ENCODE peak calls at places on chromosomes 1 and 21, in ten cellular contexts. One of them, this sample, is unnamed.
A peak's percentile ranks its signal among the peaks of the same experiment; 100 is the strongest.

GRCh38 chr1:87766737-87767136 is 438.1 kb downstream of the LMO4 start:
- DNase-seq in T-cell: no peak
- DNase-seq in NCI-H1694: no peak
- DNase-seq in EL: peak; percentile 2
- DNase-seq in activated effector memory CD4-positive, alpha-beta T cell treated with anti-CD3 and anti-CD28 coated beads, Interleukin-2, amount 50 U/mL, for 16 hours: no peak
- DNase-seq in T-helper 2 cell: no peak
- DNase-seq in SJSA1: no peak
- DNase-seq in A549: peak; percentile 1
- DNase-seq in stimulated activated CD8-positive, alpha-beta memory T cell treated with anti-CD3 and anti-CD28 coated beads, Interleukin-2, amount 100 ng/mL, for 1 hour: no peak
- DNase-seq in left colon: no peak
- DNase-seq in this sample: no peak

GRCh38 chr1:150548632-150549495 is at the start of gene ADAMTSL4:
- DNase-seq in T-cell: no peak
- DNase-seq in NCI-H1694: peak; percentile 17
- DNase-seq in EL: peak; percentile 82
- DNase-seq in activated effector memory CD4-positive, alpha-beta T cell treated with anti-CD3 and anti-CD28 coated beads, Interleukin-2, amount 50 U/mL, for 16 hours: peak; percentile 75
- DNase-seq in T-helper 2 cell: peak; percentile 55
- DNase-seq in SJSA1: peak; percentile 80
- DNase-seq in A549: peak; percentile 80
- DNase-seq in stimulated activated CD8-positive, alpha-beta memory T cell treated with anti-CD3 and anti-CD28 coated beads, Interleukin-2, amount 100 ng/mL, for 1 hour: no peak
- DNase-seq in left colon: no peak
- DNase-seq in this sample: no peak

GRCh38 chr1:40703316-40703715 is 11.8 kb downstream of the NFYC start:
- DNase-seq in T-cell: no peak
- DNase-seq in NCI-H1694: no peak
- DNase-seq in EL: peak; percentile 88
- DNase-seq in activated effector memory CD4-positive, alpha-beta T cell treated with anti-CD3 and anti-CD28 coated beads, Interleukin-2, amount 50 U/mL, for 16 hours: no peak
- DNase-seq in T-helper 2 cell: no peak
- DNase-seq in SJSA1: peak; percentile 40
- DNase-seq in A549: no peak
- DNase-seq in stimulated activated CD8-positive, alpha-beta memory T cell treated with anti-CD3 and anti-CD28 coated beads, Interleukin-2, amount 100 ng/mL, for 1 hour: no peak
- DNase-seq in left colon: no peak
- DNase-seq in this sample: no peak

GRCh38 chr1:79391896-79392295 is 385.4 kb upstream of the ADGRL4 start:
- DNase-seq in T-cell: no peak
- DNase-seq in NCI-H1694: no peak
- DNase-seq in EL: no peak
- DNase-seq in activated effector memory CD4-positive, alpha-beta T cell treated with anti-CD3 and anti-CD28 coated beads, Interleukin-2, amount 50 U/mL, for 16 hours: no peak
- DNase-seq in T-helper 2 cell: no peak
- DNase-seq in SJSA1: no peak
- DNase-seq in A549: no peak
- DNase-seq in stimulated activated CD8-positive, alpha-beta memory T cell treated with anti-CD3 and anti-CD28 coated beads, Interleukin-2, amount 100 ng/mL, for 1 hour: no peak
- DNase-seq in left colon: no peak
- DNase-seq in this sample: no peak

GRCh38 chr21:39915881-39916280 is 48.6 kb downstream of the PCP4 start:
- DNase-seq in T-cell: no peak
- DNase-seq in NCI-H1694: no peak
- DNase-seq in EL: no peak
- DNase-seq in activated effector memory CD4-positive, alpha-beta T cell treated with anti-CD3 and anti-CD28 coated beads, Interleukin-2, amount 50 U/mL, for 16 hours: no peak
- DNase-seq in T-helper 2 cell: no peak
- DNase-seq in SJSA1: no peak
- DNase-seq in A549: no peak
- DNase-seq in stimulated activated CD8-positive, alpha-beta memory T cell treated with anti-CD3 and anti-CD28 coated beads, Interleukin-2, amount 100 ng/mL, for 1 hour: no peak
- DNase-seq in left colon: no peak
- DNase-seq in this sample: no peak

GRCh38 chr1:246035060-246035531 is 472.0 kb downstream of the SMYD3 start:
- DNase-seq in T-cell: no peak
- DNase-seq in NCI-H1694: peak; percentile 73
- DNase-seq in EL: no peak
- DNase-seq in activated effector memory CD4-positive, alpha-beta T cell treated with anti-CD3 and anti-CD28 coated beads, Interleukin-2, amount 50 U/mL, for 16 hours: no peak
- DNase-seq in T-helper 2 cell: no peak
- DNase-seq in SJSA1: no peak
- DNase-seq in A549: no peak
- DNase-seq in stimulated activated CD8-positive, alpha-beta memory T cell treated with anti-CD3 and anti-CD28 coated beads, Interleukin-2, amount 100 ng/mL, for 1 hour: no peak
- DNase-seq in left colon: no peak
- DNase-seq in this sample: no peak

GRCh38 chr1:68347415-68347814 is 102.3 kb downstream of the RPE65 start:
- DNase-seq in T-cell: no peak
- DNase-seq in NCI-H1694: no peak
- DNase-seq in EL: no peak
- DNase-seq in activated effector memory CD4-positive, alpha-beta T cell treated with anti-CD3 and anti-CD28 coated beads, Interleukin-2, amount 50 U/mL, for 16 hours: no peak
- DNase-seq in T-helper 2 cell: no peak
- DNase-seq in SJSA1: no peak
- DNase-seq in A549: no peak
- DNase-seq in stimulated activated CD8-positive, alpha-beta memory T cell treated with anti-CD3 and anti-CD28 coated beads, Interleukin-2, amount 100 ng/mL, for 1 hour: no peak
- DNase-seq in left colon: peak; percentile 31
- DNase-seq in this sample: no peak

GRCh38 chr1:77313491-77313890 is 31.7 kb downstream of the AK5 start:
- DNase-seq in T-cell: peak; percentile 49
- DNase-seq in NCI-H1694: peak; percentile 4
- DNase-seq in EL: peak; percentile 16
- DNase-seq in activated effector memory CD4-positive, alpha-beta T cell treated with anti-CD3 and anti-CD28 coated beads, Interleukin-2, amount 50 U/mL, for 16 hours: peak; percentile 64
- DNase-seq in T-helper 2 cell: peak; percentile 24
- DNase-seq in SJSA1: no peak
- DNase-seq in A549: peak; percentile 3
- DNase-seq in stimulated activated CD8-positive, alpha-beta memory T cell treated with anti-CD3 and anti-CD28 coated beads, Interleukin-2, amount 100 ng/mL, for 1 hour: no peak
- DNase-seq in left colon: no peak
- DNase-seq in this sample: peak; percentile 29

GRCh38 chr1:81021134-81021533 is 779.6 kb upstream of the ADGRL2 start:
- DNase-seq in T-cell: no peak
- DNase-seq in NCI-H1694: no peak
- DNase-seq in EL: no peak
- DNase-seq in activated effector memory CD4-positive, alpha-beta T cell treated with anti-CD3 and anti-CD28 coated beads, Interleukin-2, amount 50 U/mL, for 16 hours: no peak
- DNase-seq in T-helper 2 cell: no peak
- DNase-seq in SJSA1: no peak
- DNase-seq in A549: no peak
- DNase-seq in stimulated activated CD8-positive, alpha-beta memory T cell treated with anti-CD3 and anti-CD28 coated beads, Interleukin-2, amount 100 ng/mL, for 1 hour: no peak
- DNase-seq in left colon: no peak
- DNase-seq in this sample: no peak

GRCh38 chr21:21559285-21560045 is 561.3 kb downstream of the NCAM2 start:
- DNase-seq in T-cell: no peak
- DNase-seq in NCI-H1694: no peak
- DNase-seq in EL: no peak
- DNase-seq in activated effector memory CD4-positive, alpha-beta T cell treated with anti-CD3 and anti-CD28 coated beads, Interleukin-2, amount 50 U/mL, for 16 hours: no peak
- DNase-seq in T-helper 2 cell: no peak
- DNase-seq in SJSA1: no peak
- DNase-seq in A549: no peak
- DNase-seq in stimulated activated CD8-positive, alpha-beta memory T cell treated with anti-CD3 and anti-CD28 coated beads, Interleukin-2, amount 100 ng/mL, for 1 hour: no peak
- DNase-seq in left colon: no peak
- DNase-seq in this sample: no peak

GRCh38 chr1:167456926-167457325 is 61.4 kb downstream of the CD247 start:
- DNase-seq in T-cell: no peak
- DNase-seq in NCI-H1694: no peak
- DNase-seq in EL: no peak
- DNase-seq in activated effector memory CD4-positive, alpha-beta T cell treated with anti-CD3 and anti-CD28 coated beads, Interleukin-2, amount 50 U/mL, for 16 hours: peak; percentile 62
- DNase-seq in T-helper 2 cell: no peak
- DNase-seq in SJSA1: no peak
- DNase-seq in A549: no peak
- DNase-seq in stimulated activated CD8-positive, alpha-beta memory T cell treated with anti-CD3 and anti-CD28 coated beads, Interleukin-2, amount 100 ng/mL, for 1 hour: no peak
- DNase-seq in left colon: no peak
- DNase-seq in this sample: no peak

GRCh38 chr1:60425528-60425927 is 352.0 kb upstream of the C1orf87 start:
- DNase-seq in T-cell: no peak
- DNase-seq in NCI-H1694: peak; percentile 12
- DNase-seq in EL: no peak
- DNase-seq in activated effector memory CD4-positive, alpha-beta T cell treated with anti-CD3 and anti-CD28 coated beads, Interleukin-2, amount 50 U/mL, for 16 hours: no peak
- DNase-seq in T-helper 2 cell: no peak
- DNase-seq in SJSA1: no peak
- DNase-seq in A549: peak; percentile 1
- DNase-seq in stimulated activated CD8-positive, alpha-beta memory T cell treated with anti-CD3 and anti-CD28 coated beads, Interleukin-2, amount 100 ng/mL, for 1 hour: no peak
- DNase-seq in left colon: no peak
- DNase-seq in this sample: no peak

GRCh38 chr1:168243636-168244212 is 17.9 kb downstream of the SFT2D2 start:
- DNase-seq in T-cell: no peak
- DNase-seq in NCI-H1694: no peak
- DNase-seq in EL: no peak
- DNase-seq in activated effector memory CD4-positive, alpha-beta T cell treated with anti-CD3 and anti-CD28 coated beads, Interleukin-2, amount 50 U/mL, for 16 hours: no peak
- DNase-seq in T-helper 2 cell: peak; percentile 70
- DNase-seq in SJSA1: no peak
- DNase-seq in A549: no peak
- DNase-seq in stimulated activated CD8-positive, alpha-beta memory T cell treated with anti-CD3 and anti-CD28 coated beads, Interleukin-2, amount 100 ng/mL, for 1 hour: no peak
- DNase-seq in left colon: no peak
- DNase-seq in this sample: no peak

GRCh38 chr1:154410185-154410827 is 5.2 kb downstream of the IL6R start:
- DNase-seq in T-cell: peak; percentile 23
- DNase-seq in NCI-H1694: no peak
- DNase-seq in EL: no peak
- DNase-seq in activated effector memory CD4-positive, alpha-beta T cell treated with anti-CD3 and anti-CD28 coated beads, Interleukin-2, amount 50 U/mL, for 16 hours: peak; percentile 77
- DNase-seq in T-helper 2 cell: peak; percentile 69
- DNase-seq in SJSA1: no peak
- DNase-seq in A549: no peak
- DNase-seq in stimulated activated CD8-positive, alpha-beta memory T cell treated with anti-CD3 and anti-CD28 coated beads, Interleukin-2, amount 100 ng/mL, for 1 hour: no peak
- DNase-seq in left colon: no peak
- DNase-seq in this sample: no peak

GRCh38 chr1:116751149-116751548 is 3.1 kb upstream of the CD2 start:
- DNase-seq in T-cell: no peak
- DNase-seq in NCI-H1694: no peak
- DNase-seq in EL: no peak
- DNase-seq in activated effector memory CD4-positive, alpha-beta T cell treated with anti-CD3 and anti-CD28 coated beads, Interleukin-2, amount 50 U/mL, for 16 hours: no peak
- DNase-seq in T-helper 2 cell: peak; percentile 63
- DNase-seq in SJSA1: no peak
- DNase-seq in A549: no peak
- DNase-seq in stimulated activated CD8-positive, alpha-beta memory T cell treated with anti-CD3 and anti-CD28 coated beads, Interleukin-2, amount 100 ng/mL, for 1 hour: no peak
- DNase-seq in left colon: no peak
- DNase-seq in this sample: no peak

GRCh38 chr1:246597340-246597739 is 31.1 kb downstream of the CNST start:
- DNase-seq in T-cell: no peak
- DNase-seq in NCI-H1694: no peak
- DNase-seq in EL: peak; percentile 85
- DNase-seq in activated effector memory CD4-positive, alpha-beta T cell treated with anti-CD3 and anti-CD28 coated beads, Interleukin-2, amount 50 U/mL, for 16 hours: no peak
- DNase-seq in T-helper 2 cell: no peak
- DNase-seq in SJSA1: peak; percentile 76
- DNase-seq in A549: no peak
- DNase-seq in stimulated activated CD8-positive, alpha-beta memory T cell treated with anti-CD3 and anti-CD28 coated beads, Interleukin-2, amount 100 ng/mL, for 1 hour: no peak
- DNase-seq in left colon: peak; percentile 87
- DNase-seq in this sample: peak; percentile 5

GRCh38 chr1:170309389-170310013 is 163.7 kb downstream of the NTMT2 start:
- DNase-seq in T-cell: no peak
- DNase-seq in NCI-H1694: no peak
- DNase-seq in EL: peak; percentile 96
- DNase-seq in activated effector memory CD4-positive, alpha-beta T cell treated with anti-CD3 and anti-CD28 coated beads, Interleukin-2, amount 50 U/mL, for 16 hours: no peak
- DNase-seq in T-helper 2 cell: no peak
- DNase-seq in SJSA1: peak; percentile 78
- DNase-seq in A549: no peak
- DNase-seq in stimulated activated CD8-positive, alpha-beta memory T cell treated with anti-CD3 and anti-CD28 coated beads, Interleukin-2, amount 100 ng/mL, for 1 hour: no peak
- DNase-seq in left colon: no peak
- DNase-seq in this sample: no peak

GRCh38 chr1:200786792-200787191 is 48.1 kb downstream of the CAMSAP2 start:
- DNase-seq in T-cell: no peak
- DNase-seq in NCI-H1694: no peak
- DNase-seq in EL: no peak
- DNase-seq in activated effector memory CD4-positive, alpha-beta T cell treated with anti-CD3 and anti-CD28 coated beads, Interleukin-2, amount 50 U/mL, for 16 hours: no peak
- DNase-seq in T-helper 2 cell: no peak
- DNase-seq in SJSA1: no peak
- DNase-seq in A549: no peak
- DNase-seq in stimulated activated CD8-positive, alpha-beta memory T cell treated with anti-CD3 and anti-CD28 coated beads, Interleukin-2, amount 100 ng/mL, for 1 hour: no peak
- DNase-seq in left colon: no peak
- DNase-seq in this sample: no peak

GRCh38 chr1:47681735-47682134 is 243.9 kb downstream of the FOXD2 start:
- DNase-seq in T-cell: no peak
- DNase-seq in NCI-H1694: no peak
- DNase-seq in EL: no peak
- DNase-seq in activated effector memory CD4-positive, alpha-beta T cell treated with anti-CD3 and anti-CD28 coated beads, Interleukin-2, amount 50 U/mL, for 16 hours: peak; percentile 21
- DNase-seq in T-helper 2 cell: no peak
- DNase-seq in SJSA1: no peak
- DNase-seq in A549: no peak
- DNase-seq in stimulated activated CD8-positive, alpha-beta memory T cell treated with anti-CD3 and anti-CD28 coated beads, Interleukin-2, amount 100 ng/mL, for 1 hour: no peak
- DNase-seq in left colon: no peak
- DNase-seq in this sample: no peak

GRCh38 chr1:41802532-41803501 is 115.9 kb downstream of the HIVEP3 start:
- DNase-seq in T-cell: peak; percentile 41
- DNase-seq in NCI-H1694: no peak
- DNase-seq in EL: no peak
- DNase-seq in activated effector memory CD4-positive, alpha-beta T cell treated with anti-CD3 and anti-CD28 coated beads, Interleukin-2, amount 50 U/mL, for 16 hours: peak; percentile 67
- DNase-seq in T-helper 2 cell: peak; percentile 78
- DNase-seq in SJSA1: no peak
- DNase-seq in A549: no peak
- DNase-seq in stimulated activated CD8-positive, alpha-beta memory T cell treated with anti-CD3 and anti-CD28 coated beads, Interleukin-2, amount 100 ng/mL, for 1 hour: no peak
- DNase-seq in left colon: no peak
- DNase-seq in this sample: no peak

GRCh38 chr1:183676515-183677189 is 23.5 kb upstream of the APOBEC4 start:
- DNase-seq in T-cell: no peak
- DNase-seq in NCI-H1694: no peak
- DNase-seq in EL: peak; percentile 72
- DNase-seq in activated effector memory CD4-positive, alpha-beta T cell treated with anti-CD3 and anti-CD28 coated beads, Interleukin-2, amount 50 U/mL, for 16 hours: no peak
- DNase-seq in T-helper 2 cell: no peak
- DNase-seq in SJSA1: no peak
- DNase-seq in A549: no peak
- DNase-seq in stimulated activated CD8-positive, alpha-beta memory T cell treated with anti-CD3 and anti-CD28 coated beads, Interleukin-2, amount 100 ng/mL, for 1 hour: no peak
- DNase-seq in left colon: no peak
- DNase-seq in this sample: no peak

GRCh38 chr1:53899206-53899628 is 5.2 kb downstream of the DIO1 start:
- DNase-seq in T-cell: no peak
- DNase-seq in NCI-H1694: no peak
- DNase-seq in EL: no peak
- DNase-seq in activated effector memory CD4-positive, alpha-beta T cell treated with anti-CD3 and anti-CD28 coated beads, Interleukin-2, amount 50 U/mL, for 16 hours: no peak
- DNase-seq in T-helper 2 cell: no peak
- DNase-seq in SJSA1: no peak
- DNase-seq in A549: no peak
- DNase-seq in stimulated activated CD8-positive, alpha-beta memory T cell treated with anti-CD3 and anti-CD28 coated beads, Interleukin-2, amount 100 ng/mL, for 1 hour: no peak
- DNase-seq in left colon: no peak
- DNase-seq in this sample: no peak

GRCh38 chr1:9699361-9699760 is 47.8 kb downstream of the PIK3CD start:
- DNase-seq in T-cell: no peak
- DNase-seq in NCI-H1694: no peak
- DNase-seq in EL: no peak
- DNase-seq in activated effector memory CD4-positive, alpha-beta T cell treated with anti-CD3 and anti-CD28 coated beads, Interleukin-2, amount 50 U/mL, for 16 hours: no peak
- DNase-seq in T-helper 2 cell: no peak
- DNase-seq in SJSA1: no peak
- DNase-seq in A549: no peak
- DNase-seq in stimulated activated CD8-positive, alpha-beta memory T cell treated with anti-CD3 and anti-CD28 coated beads, Interleukin-2, amount 100 ng/mL, for 1 hour: no peak
- DNase-seq in left colon: no peak
- DNase-seq in this sample: no peak

GRCh38 chr1:73980324-73981040 is 217.5 kb downstream of the LRRIQ3 start:
- DNase-seq in T-cell: no peak
- DNase-seq in NCI-H1694: no peak
- DNase-seq in EL: no peak
- DNase-seq in activated effector memory CD4-positive, alpha-beta T cell treated with anti-CD3 and anti-CD28 coated beads, Interleukin-2, amount 50 U/mL, for 16 hours: no peak
- DNase-seq in T-helper 2 cell: no peak
- DNase-seq in SJSA1: no peak
- DNase-seq in A549: no peak
- DNase-seq in stimulated activated CD8-positive, alpha-beta memory T cell treated with anti-CD3 and anti-CD28 coated beads, Interleukin-2, amount 100 ng/mL, for 1 hour: no peak
- DNase-seq in left colon: no peak
- DNase-seq in this sample: no peak

GRCh38 chr1:182143825-182144661 is 82.5 kb upstream of the ZNF648 start:
- DNase-seq in T-cell: no peak
- DNase-seq in NCI-H1694: no peak
- DNase-seq in EL: peak; percentile 4
- DNase-seq in activated effector memory CD4-positive, alpha-beta T cell treated with anti-CD3 and anti-CD28 coated beads, Interleukin-2, amount 50 U/mL, for 16 hours: no peak
- DNase-seq in T-helper 2 cell: no peak
- DNase-seq in SJSA1: no peak
- DNase-seq in A549: no peak
- DNase-seq in stimulated activated CD8-positive, alpha-beta memory T cell treated with anti-CD3 and anti-CD28 coated beads, Interleukin-2, amount 100 ng/mL, for 1 hour: no peak
- DNase-seq in left colon: peak; percentile 83
- DNase-seq in this sample: no peak

GRCh38 chr1:23634840-23635642 is 56.6 kb upstream of the RPL11 start:
- DNase-seq in T-cell: peak; percentile 54
- DNase-seq in NCI-H1694: peak; percentile 29
- DNase-seq in EL: peak; percentile 85
- DNase-seq in activated effector memory CD4-positive, alpha-beta T cell treated with anti-CD3 and anti-CD28 coated beads, Interleukin-2, amount 50 U/mL, for 16 hours: peak; percentile 80
- DNase-seq in T-helper 2 cell: peak; percentile 67
- DNase-seq in SJSA1: peak; percentile 92
- DNase-seq in A549: peak; percentile 86
- DNase-seq in stimulated activated CD8-positive, alpha-beta memory T cell treated with anti-CD3 and anti-CD28 coated beads, Interleukin-2, amount 100 ng/mL, for 1 hour: no peak
- DNase-seq in left colon: peak; percentile 53
- DNase-seq in this sample: peak; percentile 65

GRCh38 chr1:231606712-231607111 is 19.9 kb upstream of the DISC1 start:
- DNase-seq in T-cell: no peak
- DNase-seq in NCI-H1694: no peak
- DNase-seq in EL: peak; percentile 37
- DNase-seq in activated effector memory CD4-positive, alpha-beta T cell treated with anti-CD3 and anti-CD28 coated beads, Interleukin-2, amount 50 U/mL, for 16 hours: no peak
- DNase-seq in T-helper 2 cell: no peak
- DNase-seq in SJSA1: no peak
- DNase-seq in A549: no peak
- DNase-seq in stimulated activated CD8-positive, alpha-beta memory T cell treated with anti-CD3 and anti-CD28 coated beads, Interleukin-2, amount 100 ng/mL, for 1 hour: no peak
- DNase-seq in left colon: no peak
- DNase-seq in this sample: no peak

GRCh38 chr1:64343105-64343960 is 126.6 kb upstream of the CACHD1 start:
- DNase-seq in T-cell: no peak
- DNase-seq in NCI-H1694: no peak
- DNase-seq in EL: peak; percentile 95
- DNase-seq in activated effector memory CD4-positive, alpha-beta T cell treated with anti-CD3 and anti-CD28 coated beads, Interleukin-2, amount 50 U/mL, for 16 hours: no peak
- DNase-seq in T-helper 2 cell: no peak
- DNase-seq in SJSA1: peak; percentile 91
- DNase-seq in A549: peak; percentile 70
- DNase-seq in stimulated activated CD8-positive, alpha-beta memory T cell treated with anti-CD3 and anti-CD28 coated beads, Interleukin-2, amount 100 ng/mL, for 1 hour: no peak
- DNase-seq in left colon: no peak
- DNase-seq in this sample: peak; percentile 58